ENCODE peak calls at places on chromosomes 11 and 22, in nine cellular contexts. J, L, S, G, W, R, V, K and I are unnamed samples. For H3K9me3, the result is how much of the 10 kb centered on the place peaks cover.

GRCh38 chr22:24845036-24845918 is 39.3 kb downstream of the SGSM1 start:
- DNase-seq in R (peak), V (no peak), W (peak), J (no peak), S (no peak), G (no peak), L (no peak), K (peak), I (no peak)

GRCh38 chr11:17585911-17586695 is 39.0 kb downstream of the OTOG start:
- DNase-seq in W (no peak), S (no peak), J (no peak), L (no peak), V (peak), G (no peak), R (no peak), K (no peak), I (no peak)

GRCh38 chr11:78099671-78100070 is 20.0 kb upstream of the NDUFC2 start:
- DNase-seq in V (no peak), J (no peak), L (no peak), R (no peak), S (no peak), W (no peak), G (no peak), K (no peak), I (no peak)

GRCh38 chr11:110971110-110971509 is 258.9 kb upstream of the ARHGAP20 start:
- DNase-seq in S (no peak), J (no peak), R (no peak), W (peak), L (no peak), G (no peak), K (no peak), V (no peak), I (no peak)

GRCh38 chr11:87351671-87352070 is 313.9 kb downstream of the TMEM135 start:
- DNase-seq in R (no peak), V (no peak), W (no peak), G (no peak), S (no peak), J (no peak), L (no peak), K (no peak), I (no peak)

GRCh38 chr11:109439684-109440083 is 17.7 kb downstream of the C11orf87 start:
- DNase-seq in W (no peak), G (no peak), R (no peak), V (no peak), K (no peak), L (no peak), S (no peak), J (no peak), I (no peak)

GRCh38 chr11:78281511-78281910 is 92.8 kb downstream of the USP35 start:
- DNase-seq in J (no peak), G (no peak), L (no peak), R (no peak), V (no peak), W (no peak), S (no peak), K (no peak), I (no peak)

GRCh38 chr11:3153291-3153861 is 11.7 kb downstream of the OSBPL5 start:
- DNase-seq in W (peak), S (peak), R (peak), V (no peak), J (no peak), K (no peak), G (no peak), L (peak), I (no peak)

GRCh38 chr22:50002791-50003190 is 9.8 kb downstream of the IL17REL start:
- DNase-seq in W (peak), G (no peak), R (no peak), S (no peak), V (no peak), J (no peak), L (no peak), K (no peak), I (no peak)

GRCh38 chr11:73216466-73216865 is 1.6 kb upstream of the P2RY2 start:
- DNase-seq in K (no peak), V (peak), J (no peak), S (no peak), G (no peak), R (no peak), W (no peak), L (no peak), I (no peak)

GRCh38 chr11:92380882-92381281 is 156.3 kb downstream of the FAT3 start:
- DNase-seq in J (no peak), V (no peak), L (no peak), K (no peak), W (peak), S (no peak), G (no peak), R (no peak), I (no peak)

GRCh38 chr11:8178297-8178696 is 9.5 kb upstream of the RIC3 start:
- DNase-seq in R (no peak), W (no peak), K (no peak), L (no peak), V (no peak), S (no peak), G (no peak), J (no peak), I (no peak)

GRCh38 chr11:61264795-61265194 is 23.8 kb downstream of the PGA5 start:
- DNase-seq in W (no peak), L (no peak), J (no peak), R (no peak), G (no peak), V (no peak), K (no peak), S (no peak), I (no peak)

GRCh38 chr22:20551805-20552449 is 44.5 kb downstream of the MED15 start:
- DNase-seq in G (no peak), V (no peak), L (no peak), J (no peak), S (peak), K (peak), R (no peak), W (peak), I (peak)

GRCh38 chr11:64253043-64253442 is 1.7 kb downstream of the PLCB3 start:
- DNase-seq in K (no peak), G (no peak), L (no peak), V (no peak), S (no peak), W (no peak), J (no peak), R (no peak), I (no peak)
- H3K27ac ChIP-seq in K (no peak), G (peak), L (no peak), V (no peak), S (peak), W (no peak), J (no peak), R (no peak), I (no peak)

GRCh38 chr11:69010361-69010891 is 2.6 kb downstream of the MRGPRF start:
- DNase-seq in R (no peak), J (no peak), K (no peak), L (no peak), V (no peak), G (no peak), S (no peak), W (peak), I (no peak)
- H3K9me3 ChIP-seq in R (under half), J (under half), K (under half), L (under half), V (under half), G (under half), S (under half), W (under half), I (under half)

GRCh38 chr11:67657300-67657699 is 6.8 kb upstream of the ACY3 start:
- DNase-seq in K (no peak), J (no peak), W (no peak), S (no peak), V (no peak), R (no peak), G (no peak), L (no peak), I (no peak)
- H3K4me3 ChIP-seq in K (no peak), J (no peak), W (no peak), S (no peak), V (no peak), R (no peak), G (no peak), L (no peak), I (peak)

GRCh38 chr11:702731-703461 is 3.1 kb upstream of the EPS8L2 start:
- DNase-seq in J (no peak), L (no peak), K (no peak), V (peak), S (no peak), W (peak), R (peak), G (no peak), I (no peak)

GRCh38 chr11:701741-702513 is 4.1 kb upstream of the EPS8L2 start:
- DNase-seq in R (no peak), G (no peak), K (no peak), V (no peak), J (no peak), W (no peak), L (no peak), S (no peak), I (no peak)

GRCh38 chr11:704189-704798 is 1.7 kb upstream of the EPS8L2 start:
- DNase-seq in S (no peak), G (no peak), J (no peak), R (no peak), W (no peak), V (no peak), K (no peak), L (no peak), I (no peak)

GRCh38 chr11:704799-705645 is 1.0 kb upstream of the EPS8L2 start:
- DNase-seq in V (peak), S (no peak), W (no peak), G (no peak), R (no peak), J (no peak), K (no peak), L (no peak), I (no peak)

DNA sequence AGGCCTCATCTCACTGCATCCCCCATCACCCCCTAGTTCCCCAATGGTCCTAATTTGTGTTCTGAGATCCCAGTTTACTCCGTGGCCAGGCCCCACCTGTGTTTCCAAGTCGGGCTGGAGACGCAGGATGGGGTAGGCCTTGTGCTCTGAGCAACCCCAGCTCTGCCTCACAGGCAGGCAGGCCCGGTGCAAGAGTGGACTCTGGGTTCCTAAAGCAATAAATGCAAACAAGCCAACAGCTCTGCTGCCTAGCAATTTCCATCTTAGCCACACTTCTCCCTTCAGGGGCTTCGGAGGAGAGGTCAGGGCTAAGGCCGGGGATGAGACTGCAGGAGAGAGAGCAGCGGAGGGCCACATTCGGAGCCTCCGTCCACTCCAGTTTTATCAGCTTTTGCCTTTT is 2.5 kb upstream of the EPS8L2 start:
- DNase-seq in W (no peak), S (no peak), G (no peak), J (no peak), R (no peak), V (no peak), L (no peak), K (no peak), I (no peak)
- H3K27ac ChIP-seq in W (peak), S (no peak), G (peak), J (no peak), R (no peak), V (no peak), L (peak), K (no peak), I (no peak)

DNA sequence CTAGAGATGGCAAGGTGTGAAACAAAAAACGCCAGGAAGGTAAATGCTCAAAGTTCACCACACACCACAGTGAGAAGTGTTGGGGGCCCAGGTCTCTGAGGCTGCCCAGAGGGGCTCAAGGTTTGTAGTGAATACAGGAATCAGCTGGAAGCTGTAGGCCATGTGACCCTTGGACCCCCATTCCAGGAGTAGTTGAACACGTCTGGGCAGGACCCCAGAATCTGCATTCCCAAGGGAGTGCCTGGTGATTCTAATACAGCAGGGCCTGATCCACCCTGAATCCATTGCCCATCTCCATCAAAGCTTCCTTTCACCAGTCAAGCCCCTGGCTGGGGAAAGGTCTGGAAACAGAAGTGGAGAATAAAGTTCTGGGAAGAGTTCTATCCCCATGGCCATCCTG is 70.8 kb upstream of the B3GAT1 start:
- DNase-seq in S (no peak), W (no peak), R (no peak), J (no peak), G (no peak), V (no peak), L (no peak), K (no peak), I (no peak)
- H3K9me3 ChIP-seq in S (under half), W (under half), R (under half), J (under half), G (under half), V (under half), L (under half), K (under half), I (under half)

GRCh38 chr22:33894036-33894435 is 26.2 kb downstream of the LARGE1 start:
- DNase-seq in L (no peak), G (no peak), W (no peak), S (no peak), K (no peak), R (no peak), J (no peak), V (no peak), I (no peak)

GRCh38 chr22:33894515-33894914 is 25.8 kb downstream of the LARGE1 start:
- DNase-seq in L (no peak), V (no peak), S (no peak), J (no peak), R (no peak), K (peak), G (no peak), W (no peak), I (no peak)

GRCh38 chr22:33896154-33896800 is 24.0 kb downstream of the LARGE1 start:
- DNase-seq in S (peak), J (no peak), R (no peak), G (no peak), K (no peak), W (no peak), L (no peak), V (no peak), I (no peak)

GRCh38 chr22:33896801-33897620 is 23.3 kb downstream of the LARGE1 start:
- DNase-seq in V (no peak), K (peak), S (no peak), G (no peak), W (peak), J (no peak), R (no peak), L (no peak), I (no peak)

GRCh38 chr22:33895444-33895843 is 24.8 kb downstream of the LARGE1 start:
- DNase-seq in S (no peak), R (no peak), K (no peak), G (no peak), V (no peak), L (no peak), J (no peak), W (no peak), I (no peak)
- H3K4me3 ChIP-seq in S (no peak), R (no peak), K (no peak), G (no peak), V (no peak), L (no peak), J (no peak), W (no peak), I (no peak)

GRCh38 chr22:27467039-27467438 is 334.5 kb downstream of the MN1 start:
- DNase-seq in S (no peak), R (no peak), V (no peak), K (no peak), J (no peak), W (no peak), L (no peak), G (no peak), I (no peak)
- H3K27ac ChIP-seq in S (no peak), R (no peak), V (no peak), K (no peak), J (no peak), W (no peak), L (no peak), G (no peak), I (no peak)